ENCODE peak calls at places on chromosomes 12 and 14, in five cellular contexts. One of them, this sample, is unnamed.

GRCh38 chr12:124152733-124153132 is 142.2 kb upstream of the RFLNA start:
- DNase-seq in A549: no peak
- DNase-seq in H1: no peak
- DNase-seq in K562: no peak
- DNase-seq in GM12878: no peak
- DNase-seq in this sample: no peak

GRCh38 chr14:61247935-61248334 is 33.2 kb downstream of the TMEM30B start:
- DNase-seq in K562: no peak
- DNase-seq in A549: no peak
- DNase-seq in H1: no peak
- DNase-seq in GM12878: no peak
- DNase-seq in this sample: no peak

GRCh38 chr12:3263282-3263681 is 186.1 kb downstream of the TSPAN9 start:
- DNase-seq in H1: no peak
- DNase-seq in A549: no peak
- DNase-seq in GM12878: no peak
- DNase-seq in K562: no peak
- DNase-seq in this sample: no peak

GRCh38 chr14:52044791-52045522 is 23.9 kb downstream of the NID2 start:
- DNase-seq in H1: no peak
- DNase-seq in A549: no peak
- DNase-seq in GM12878: no peak
- DNase-seq in K562: no peak
- DNase-seq in this sample: no peak

GRCh38 chr14:103128631-103129300 is 5.5 kb downstream of the TNFAIP2 start:
- DNase-seq in A549: no peak
- DNase-seq in H1: no peak
- DNase-seq in K562: no peak
- DNase-seq in GM12878: no peak
- DNase-seq in this sample: no peak

GRCh38 chr12:40499856-40500255 is 192.4 kb upstream of the CNTN1 start:
- DNase-seq in GM12878: no peak
- DNase-seq in K562: no peak
- DNase-seq in A549: no peak
- DNase-seq in H1: no peak
- DNase-seq in this sample: no peak

GRCh38 chr12:121089031-121089812 is 43.5 kb upstream of the P2RX7 start:
- DNase-seq in GM12878: no peak
- DNase-seq in K562: peak
- DNase-seq in H1: peak
- DNase-seq in A549: no peak
- DNase-seq in this sample: peak

GRCh38 chr14:91418387-91419043 is 895 bp upstream of the CCDC88C start:
- DNase-seq in H1: peak
- DNase-seq in GM12878: no peak
- DNase-seq in K562: peak
- DNase-seq in A549: peak
- DNase-seq in this sample: peak

GRCh38 chr12:122866379-122866778 is 29.5 kb downstream of the VPS37B start:
- DNase-seq in K562: no peak
- DNase-seq in A549: no peak
- DNase-seq in H1: no peak
- DNase-seq in GM12878: no peak
- DNase-seq in this sample: peak

GRCh38 chr14:89309670-89310177 is 107.3 kb downstream of the FOXN3 start:
- DNase-seq in GM12878: no peak
- DNase-seq in A549: no peak
- DNase-seq in K562: no peak
- DNase-seq in H1: no peak
- DNase-seq in this sample: no peak

GRCh38 chr12:106042091-106042490 is 96.7 kb downstream of the NUAK1 start:
- DNase-seq in GM12878: no peak
- DNase-seq in A549: no peak
- DNase-seq in H1: no peak
- DNase-seq in K562: no peak
- DNase-seq in this sample: no peak

GRCh38 chr12:127600211-127600610 is 666.8 kb upstream of the TMEM132C start:
- DNase-seq in K562: no peak
- DNase-seq in GM12878: no peak
- DNase-seq in A549: no peak
- DNase-seq in H1: no peak
- DNase-seq in this sample: no peak

GRCh38 chr12:70571705-70572269 is 65.4 kb downstream of the PTPRB start:
- DNase-seq in GM12878: no peak
- DNase-seq in H1: no peak
- DNase-seq in A549: no peak
- DNase-seq in K562: no peak
- DNase-seq in this sample: peak

GRCh38 chr12:58503731-58504520 is 416.4 kb downstream of the LRIG3 start:
- DNase-seq in H1: no peak
- DNase-seq in GM12878: no peak
- DNase-seq in A549: no peak
- DNase-seq in K562: no peak
- DNase-seq in this sample: no peak

GRCh38 chr14:71236430-71236829 is 329.2 kb downstream of the PCNX1 start:
- DNase-seq in GM12878: no peak
- DNase-seq in K562: no peak
- DNase-seq in H1: no peak
- DNase-seq in A549: no peak
- DNase-seq in this sample: no peak

GRCh38 chr12:89742337-89743022 is 33.8 kb upstream of the ATP2B1 start:
- DNase-seq in H1: no peak
- DNase-seq in GM12878: no peak
- DNase-seq in A549: no peak
- DNase-seq in K562: no peak
- DNase-seq in this sample: no peak

GRCh38 chr14:95523818-95524448 is 7.5 kb upstream of the SYNE3 start:
- DNase-seq in A549: no peak
- DNase-seq in K562: peak
- DNase-seq in GM12878: no peak
- DNase-seq in H1: no peak
- DNase-seq in this sample: peak

GRCh38 chr12:93946542-93947150 is 201.7 kb upstream of the PLXNC1 start:
- DNase-seq in GM12878: no peak
- DNase-seq in K562: no peak
- DNase-seq in A549: no peak
- DNase-seq in H1: no peak
- DNase-seq in this sample: no peak

GRCh38 chr12:31217356-31218130 is 108.4 kb downstream of the SINHCAF start:
- DNase-seq in K562: no peak
- DNase-seq in H1: no peak
- DNase-seq in A549: no peak
- DNase-seq in GM12878: no peak
- DNase-seq in this sample: no peak

GRCh38 chr14:73741386-73741875 is 27.2 kb upstream of the PNMA1 start:
- DNase-seq in K562: peak
- DNase-seq in A549: no peak
- DNase-seq in GM12878: no peak
- DNase-seq in H1: peak
- DNase-seq in this sample: peak

DNA sequence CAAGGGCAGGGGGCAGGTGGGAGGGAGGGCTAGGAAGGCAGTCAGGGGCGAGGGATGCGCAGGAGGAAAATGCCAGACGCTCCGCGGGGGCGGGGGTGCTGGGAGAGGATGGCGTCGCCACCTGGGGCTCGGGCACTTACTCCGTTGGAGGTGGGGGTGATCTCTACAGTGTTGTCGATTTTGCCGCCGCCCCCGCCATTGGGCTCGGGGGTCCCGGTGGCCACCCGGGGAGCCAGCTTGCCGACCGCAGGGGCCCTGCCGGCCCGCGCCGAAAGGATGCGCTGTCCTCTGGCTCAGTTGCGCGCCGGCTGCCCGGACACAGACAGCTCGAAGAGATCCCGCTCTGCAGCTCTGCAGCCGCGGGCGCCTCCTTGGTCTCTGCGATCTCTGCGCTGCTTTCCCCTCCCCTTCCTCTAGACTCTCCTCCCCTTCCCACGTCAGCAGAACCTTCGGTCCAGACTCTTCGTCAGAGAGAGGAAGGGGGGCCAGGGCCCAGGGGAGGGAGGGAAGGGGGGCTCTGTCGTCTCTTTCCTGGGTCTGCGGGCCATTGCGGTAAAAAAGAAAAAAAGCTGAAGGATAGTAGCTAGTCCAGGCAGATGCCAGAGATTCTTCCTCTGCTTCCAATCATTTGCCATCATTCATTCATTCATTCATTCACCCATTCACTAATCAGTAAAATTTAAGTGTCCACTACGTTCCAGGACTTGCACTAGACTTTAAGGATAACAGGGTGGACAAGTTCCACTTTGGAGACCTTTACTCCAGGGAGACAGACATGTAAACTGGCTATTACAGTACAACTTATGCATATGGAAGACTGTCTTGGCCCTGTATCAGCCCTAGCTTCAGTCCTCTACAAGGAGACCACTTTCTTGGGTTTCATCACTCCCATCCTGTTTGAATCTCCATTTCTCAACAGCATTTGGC is at the start of gene SLC22A17:
- DNase-seq in H1: peak
- DNase-seq in GM12878: no peak
- DNase-seq in A549: peak
- DNase-seq in K562: no peak
- DNase-seq in this sample: peak
- TF ChIP-seq HDAC2 in H1: no peak
- TF ChIP-seq HDAC2 in GM12878: no peak
- TF ChIP-seq HDAC2 in A549: no peak
- TF ChIP-seq HDAC2 in K562: no peak
- TF ChIP-seq HDAC2 in this sample: no peak

GRCh38 chr14:64786296-64787149 is 82.3 kb downstream of the PLEKHG3 start:
- DNase-seq in K562: no peak
- DNase-seq in GM12878: no peak
- DNase-seq in H1: no peak
- DNase-seq in A549: no peak
- DNase-seq in this sample: no peak
- TF ChIP-seq MAX in K562: no peak
- TF ChIP-seq MAX in GM12878: no peak
- TF ChIP-seq MAX in H1: no peak
- TF ChIP-seq MAX in A549: no peak
- TF ChIP-seq MAX in this sample: no peak

GRCh38 chr14:104865631-104866441 is 768 bp downstream of the CEP170B start:
- DNase-seq in GM12878: no peak
- DNase-seq in H1: peak
- DNase-seq in K562: peak
- DNase-seq in A549: peak
- DNase-seq in this sample: no peak
- TF ChIP-seq USF2 in GM12878: no peak
- TF ChIP-seq USF2 in H1: no peak
- TF ChIP-seq USF2 in K562: no peak
- TF ChIP-seq USF2 in A549: no peak
- TF ChIP-seq USF2 in this sample: no peak

GRCh38 chr12:132173135-132174014 is 29.1 kb downstream of the NOC4L start:
- DNase-seq in A549: no peak
- DNase-seq in H1: no peak
- DNase-seq in GM12878: no peak
- DNase-seq in K562: no peak
- DNase-seq in this sample: no peak
- TF ChIP-seq HDAC2 in A549: no peak
- TF ChIP-seq HDAC2 in H1: no peak
- TF ChIP-seq HDAC2 in GM12878: no peak
- TF ChIP-seq HDAC2 in K562: no peak
- TF ChIP-seq HDAC2 in this sample: no peak